ENCODE peak calls at places on chromosomes 16 and 17, in nine cellular contexts. N, I, H, Q, S, D, R, K and T are unnamed samples.

GRCh38 chr17:71522383-71522782 is 598.4 kb upstream of the SOX9 start:
- DNase-seq in N (no peak), I (no peak), H (no peak), Q (no peak), S (no peak), D (no peak), R (no peak), K (no peak), T (no peak)

GRCh38 chr16:66800856-66801255 is 528 bp downstream of the TERB1 start:
- DNase-seq in N (no peak), I (no peak), H (no peak), Q (no peak), S (no peak), D (no peak), R (no peak), K (no peak), T (no peak)

GRCh38 chr17:59505610-59506276 is 59.7 kb upstream of the DHX40 start:
- DNase-seq in N (no peak), I (no peak), H (peak), Q (no peak), S (no peak), D (no peak), R (no peak), K (no peak), T (peak)

GRCh38 chr17:49180303-49180702 is 30.1 kb downstream of the GNGT2 start:
- DNase-seq in N (peak), I (peak), H (peak), Q (peak), S (peak), D (peak), R (peak), K (no peak), T (peak)

GRCh38 chr16:85935957-85936760 is 37.2 kb downstream of the IRF8 start:
- DNase-seq in N (no peak), I (no peak), H (no peak), Q (peak), S (peak), D (no peak), R (no peak), K (peak), T (no peak)

GRCh38 chr16:85227262-85227923 is 115.1 kb upstream of the CIBAR2 start:
- DNase-seq in N (no peak), I (no peak), H (no peak), Q (peak), S (no peak), D (peak), R (no peak), K (no peak), T (no peak)

GRCh38 chr16:3123986-3124886 is 10.6 kb upstream of the ZNF213 start:
- DNase-seq in N (peak), I (peak), H (peak), Q (peak), S (peak), D (peak), R (peak), K (peak), T (peak)

GRCh38 chr17:79362086-79362995 is 248.5 kb downstream of the RBFOX3 start:
- DNase-seq in N (no peak), I (no peak), H (no peak), Q (no peak), S (no peak), D (peak), R (no peak), K (no peak), T (no peak)

GRCh38 chr17:41801374-41802062 is 10.2 kb downstream of the P3H4 start:
- DNase-seq in N (peak), I (peak), H (peak), Q (peak), S (peak), D (peak), R (peak), K (peak), T (peak)

GRCh38 chr17:74582633-74583032 is 9.4 kb downstream of the CD300LD start:
- DNase-seq in N (no peak), I (no peak), H (no peak), Q (no peak), S (no peak), D (no peak), R (no peak), K (no peak), T (no peak)

GRCh38 chr17:65121916-65122821 is 15.0 kb upstream of the RGS9 start:
- DNase-seq in N (no peak), I (no peak), H (no peak), Q (no peak), S (peak), D (no peak), R (no peak), K (no peak), T (no peak)

GRCh38 chr16:2490190-2491105 is 15.5 kb downstream of the TBC1D24 start:
- DNase-seq in N (no peak), I (peak), H (no peak), Q (no peak), S (no peak), D (peak), R (no peak), K (no peak), T (no peak)

GRCh38 chr17:27572665-27573064 is 58.3 kb upstream of the LGALS9 start:
- DNase-seq in N (no peak), I (no peak), H (peak), Q (peak), S (no peak), D (no peak), R (no peak), K (peak), T (peak)